ENCODE peak calls at places on chromosomes 3 and 15, in seven cellular contexts. A is heart left ventricle, K is HL-60, G is fibroblast of lung, B is mammary epithelial cell, I is spleen, E is esophagus squamous epithelium. S is an unnamed sample.

GRCh38 chr3:159339131-159339530 is 537.3 kb downstream of the MFSD1 start:
- DNase-seq in A (no peak), K (no peak), G (no peak), B (no peak), I (no peak), E (no peak), S (no peak)

GRCh38 chr15:48381861-48382260 is 50.6 kb downstream of the DUT start:
- DNase-seq in A (no peak), K (no peak), G (no peak), B (no peak), I (no peak), E (no peak), S (no peak)

GRCh38 chr15:43518073-43518761 is 809 bp downstream of the MAP1A start:
- DNase-seq in A (no peak), K (no peak), G (peak; percentile 74), B (no peak), I (no peak), E (no peak), S (peak; percentile 54)

GRCh38 chr15:39717134-39717533 is 65.5 kb downstream of the FSIP1 start:
- DNase-seq in A (no peak), K (no peak), G (no peak), B (no peak), I (no peak), E (no peak), S (no peak)

GRCh38 chr3:1026395-1026794 is 66.4 kb upstream of the CNTN6 start:
- DNase-seq in A (no peak), K (no peak), G (no peak), B (no peak), I (no peak), E (no peak), S (no peak)

GRCh38 chr3:192022412-192022811 is 561.4 kb downstream of the PYDC2 start:
- DNase-seq in A (no peak), K (no peak), G (peak; percentile 91), B (peak; percentile 71), I (no peak), E (no peak), S (no peak)

GRCh38 chr15:40323953-40324937 is 753 bp downstream of the INAFM2 start:
- DNase-seq in A (peak; percentile 36), K (no peak), G (no peak), B (no peak), I (peak; percentile 90), E (no peak), S (peak; percentile 56)

GRCh38 chr3:159158213-159158612 is 356.4 kb downstream of the MFSD1 start:
- DNase-seq in A (no peak), K (no peak), G (peak; percentile 15), B (peak; percentile 95), I (no peak), E (no peak), S (no peak)

GRCh38 chr3:59812778-59813558 is 763.1 kb upstream of the CFAP20DC start:
- DNase-seq in A (no peak), K (no peak), G (peak; percentile 77), B (no peak), I (no peak), E (no peak), S (no peak)

GRCh38 chr3:169041677-169042171 is 621.8 kb downstream of the MECOM start:
- DNase-seq in A (no peak), K (no peak), G (peak; percentile 80), B (peak; percentile 43), I (no peak), E (no peak), S (peak; percentile 88)

GRCh38 chr15:40912478-40912877 is 16.7 kb upstream of the DLL4 start:
- DNase-seq in A (no peak), K (no peak), G (no peak), B (no peak), I (no peak), E (no peak), S (no peak)

GRCh38 chr3:66606868-66607267 is 106.0 kb upstream of the LRIG1 start:
- DNase-seq in A (no peak), K (no peak), G (no peak), B (no peak), I (no peak), E (no peak), S (no peak)

GRCh38 chr15:70194266-70194665 is 96.5 kb upstream of the TLE3 start:
- DNase-seq in A (no peak), K (no peak), G (no peak), B (no peak), I (no peak), E (no peak), S (no peak)

GRCh38 chr15:83694030-83694429 is 40.1 kb downstream of the ADAMTSL3 start:
- DNase-seq in A (no peak), K (no peak), G (peak; percentile 60), B (no peak), I (no peak), E (no peak), S (no peak)

GRCh38 chr3:192916455-192917257 is 1.0 kb downstream of the MB21D2 start:
- DNase-seq in A (peak; percentile 85), K (no peak), G (peak; percentile 76), B (peak; percentile 63), I (peak; percentile 80), E (no peak), S (peak; percentile 87)

GRCh38 chr3:25474000-25474399 is 45.9 kb downstream of the RARB start:
- DNase-seq in A (no peak), K (no peak), G (no peak), B (no peak), I (no peak), E (no peak), S (no peak)

GRCh38 chr15:92643849-92644815 is 11.4 kb downstream of the FAM174B start:
- DNase-seq in A (no peak), K (no peak), G (no peak), B (no peak), I (peak; percentile 43), E (no peak), S (no peak)

GRCh38 chr3:130010556-130010955 is 36.0 kb downstream of the TRH start:
- DNase-seq in A (no peak), K (no peak), G (no peak), B (no peak), I (no peak), E (no peak), S (no peak)

GRCh38 chr15:63373866-63374548 is 7.6 kb downstream of the CA12 start:
- DNase-seq in A (no peak), K (no peak), G (no peak), B (no peak), I (no peak), E (no peak), S (no peak)
- H3K27ac ChIP-seq in A (no peak overlapping the region), K (no peak overlapping the region), G (peak overlapping the region; percentile 77), B (peak overlapping the region; percentile 19), I (peak overlapping the region; percentile 56), E (peak overlapping the region; percentile 84), S (peak overlapping the region; percentile 99)

DNA sequence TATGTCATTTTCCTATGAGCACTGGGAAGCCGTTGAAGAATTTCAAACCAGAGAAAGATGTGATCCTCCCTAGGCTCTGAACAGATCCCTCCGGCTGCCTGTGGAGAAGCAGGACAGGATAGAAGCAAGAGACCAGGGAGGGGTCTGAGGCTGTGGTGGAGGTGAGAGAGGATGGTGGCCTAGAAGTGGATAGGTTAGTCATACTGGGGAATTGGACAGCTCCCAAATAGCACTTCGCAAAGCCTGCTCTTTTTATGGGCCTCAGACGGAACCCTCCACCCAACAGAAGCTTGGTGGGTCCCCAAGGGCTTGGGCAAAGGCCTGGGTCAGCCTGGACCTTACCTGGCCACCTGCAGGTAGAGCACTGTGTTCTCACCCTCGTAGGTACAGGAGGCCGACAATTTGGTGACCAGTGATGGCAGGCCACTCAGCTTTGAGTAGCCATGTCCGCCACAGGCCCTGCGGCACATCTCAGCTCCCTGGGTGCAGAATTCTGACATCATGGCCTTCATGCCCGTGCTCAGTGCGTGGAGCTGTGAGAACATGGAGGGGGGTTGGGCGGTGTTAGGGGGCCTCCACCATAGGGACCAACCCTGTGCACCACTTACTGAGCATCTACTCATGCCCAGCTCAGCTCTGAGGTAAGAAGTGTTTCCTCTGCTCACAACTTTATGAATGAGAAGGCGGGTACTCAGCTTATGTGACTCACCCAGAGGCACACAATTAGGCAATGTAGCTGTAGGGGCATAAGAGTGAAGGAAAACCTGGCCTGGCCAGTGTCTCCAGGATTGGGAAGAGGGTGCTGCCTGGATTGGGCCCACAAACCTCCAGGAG is 10.6 kb downstream of the ACOX2 start:
- DNase-seq in A (no peak), K (peak; percentile 79), G (peak; percentile 94), B (peak; percentile 92), I (no peak), E (no peak), S (peak; percentile 97)
- H3K27ac ChIP-seq in A (no peak overlapping the region), K (no peak overlapping the region), G (no peak overlapping the region), B (no peak overlapping the region), I (no peak overlapping the region), E (no peak overlapping the region), S (peak overlapping the region; percentile 7)

DNA sequence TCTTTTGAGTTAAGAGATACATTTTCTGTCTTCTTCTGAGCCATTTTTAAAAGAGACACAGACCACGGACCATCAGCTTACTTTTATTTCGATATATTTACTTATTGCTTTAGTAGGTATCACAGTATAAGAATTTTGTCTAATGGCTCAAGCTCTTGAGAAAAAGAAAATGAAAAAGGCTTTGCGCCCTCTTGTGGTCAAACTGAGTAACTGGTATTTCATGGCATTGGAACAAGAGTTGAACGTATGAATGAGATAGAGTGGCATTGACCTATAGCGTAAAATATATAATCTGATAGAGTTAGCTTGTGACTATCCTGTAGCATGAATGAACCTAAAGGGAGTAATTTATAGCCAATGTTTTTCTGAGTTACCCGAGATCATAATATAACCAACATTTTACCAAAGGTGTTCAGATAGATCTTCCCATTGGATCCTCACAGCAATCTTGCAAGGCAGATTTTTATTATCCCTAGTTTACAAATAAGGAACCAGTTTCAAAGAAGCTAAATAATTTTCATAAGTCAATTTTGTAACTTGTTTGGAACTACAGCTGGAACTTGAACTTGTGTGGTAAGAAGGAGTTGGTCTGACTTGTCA is 154.6 kb downstream of the POLR2M start:
- DNase-seq in A (no peak), K (peak; percentile 1), G (peak; percentile 46), B (peak; percentile 61), I (no peak), E (no peak), S (peak; percentile 67)
- H3K27ac ChIP-seq in A (no peak overlapping the region), K (no peak overlapping the region), G (no peak overlapping the region), B (no peak overlapping the region), I (no peak overlapping the region), E (no peak overlapping the region), S (no peak overlapping the region)

GRCh38 chr3:37934631-37935289 is 55.8 kb upstream of the VILL start:
- DNase-seq in A (no peak), K (no peak), G (peak; percentile 41), B (no peak), I (no peak), E (no peak), S (peak; percentile 28)

GRCh38 chr3:37938011-37938410 is 52.6 kb upstream of the VILL start:
- DNase-seq in A (no peak), K (no peak), G (peak; percentile 30), B (no peak), I (no peak), E (no peak), S (no peak)

GRCh38 chr3:37937156-37937555 is 53.4 kb upstream of the VILL start:
- DNase-seq in A (no peak), K (no peak), G (no peak), B (peak; percentile 8), I (no peak), E (no peak), S (peak; percentile 33)

GRCh38 chr3:37935756-37936666 is 54.6 kb upstream of the VILL start:
- DNase-seq in A (no peak), K (no peak), G (peak; percentile 98), B (peak; percentile 79), I (no peak), E (no peak), S (peak; percentile 89)

DNA sequence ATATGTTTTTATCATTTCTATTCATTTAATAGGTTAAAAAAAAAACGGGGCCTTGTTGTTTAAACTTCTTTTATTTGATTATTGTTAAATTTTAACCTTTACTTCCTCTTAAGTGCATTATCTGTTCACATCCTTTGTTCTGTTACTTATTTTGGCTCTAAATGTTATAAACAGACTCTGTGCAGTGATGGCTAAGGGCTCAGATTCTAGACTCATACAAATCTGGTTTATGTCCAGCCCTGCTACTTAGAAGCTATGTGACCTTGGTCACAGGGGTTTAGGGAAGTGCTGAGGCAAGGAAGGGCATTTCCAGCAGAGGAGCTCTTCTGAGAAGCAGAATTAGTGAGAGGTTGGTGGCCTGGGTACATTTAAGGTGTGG is 55.3 kb upstream of the VILL start:
- DNase-seq in A (no peak), K (no peak), G (peak; percentile 43), B (no peak), I (no peak), E (no peak), S (peak; percentile 50)
- H3K27ac ChIP-seq in A (peak overlapping the region; percentile 37), K (no peak overlapping the region), G (peak overlapping the region; percentile 55), B (peak overlapping the region; percentile 74), I (peak overlapping the region; percentile 41), E (no peak overlapping the region), S (peak overlapping the region; percentile 70)